ENCODE peak calls at places on chromosome 9, in ten cellular contexts. E is A172, Z is Calu3, T is A549, Q is HAP-1, M is GM12865, D is NCI-H2081, G is WTC11, A is left lung, O is KBM-7. C is an unnamed sample.

GRCh38 chr9:96202971-96203780 is 98.8 kb downstream of the HSD17B3 start:
- DNase-seq in Z (no peak), M (no peak), G (no peak), Q (no peak), O (no peak), D (no peak), T (no peak), E (no peak), A (no peak), C (no peak)

GRCh38 chr9:20683351-20684034 is 566 bp upstream of the FOCAD start:
- DNase-seq in E (peak), G (no peak), D (peak), M (peak), Z (no peak), A (peak), Q (peak), T (peak), O (peak), C (peak)

GRCh38 chr9:93093449-93094293 is 2.3 kb upstream of the CARD19 start:
- DNase-seq in T (no peak), G (peak), Q (no peak), Z (no peak), E (no peak), O (peak), A (peak), M (peak), D (no peak), C (no peak)

GRCh38 chr9:99911600-99911999 is 5.1 kb downstream of the STX17 start:
- DNase-seq in T (no peak), A (no peak), D (no peak), O (no peak), Q (no peak), G (no peak), M (no peak), E (no peak), Z (no peak), C (no peak)

GRCh38 chr9:123562844-123563346 is 206.9 kb downstream of the CRB2 start:
- DNase-seq in G (no peak), Z (no peak), E (peak), M (peak), T (no peak), O (no peak), Q (no peak), A (peak), D (no peak), C (peak)

GRCh38 chr9:134291961-134292871 is 34.0 kb upstream of the RXRA start:
- DNase-seq in Q (no peak), T (no peak), A (no peak), Z (no peak), E (no peak), D (no peak), O (no peak), G (no peak), M (no peak), C (no peak)

GRCh38 chr9:84296146-84296843 is 44.3 kb downstream of the SLC28A3 start:
- DNase-seq in T (peak), D (no peak), O (no peak), G (no peak), Q (no peak), E (peak), M (peak), A (peak), Z (no peak), C (peak)

GRCh38 chr9:95316794-95317118 is 753 bp downstream of the FANCC start:
- DNase-seq in Z (peak), O (peak), T (peak), Q (peak), E (peak), A (peak), D (peak), G (peak), M (peak), C (peak)

GRCh38 chr9:91431485-91431884 is 7.9 kb upstream of the NFIL3 start:
- DNase-seq in D (no peak), A (no peak), E (no peak), T (no peak), Q (no peak), M (no peak), G (no peak), Z (no peak), O (no peak), C (no peak)

GRCh38 chr9:16515879-16516289 is 354.6 kb downstream of the BNC2 start:
- DNase-seq in Q (peak), G (peak), T (peak), M (no peak), E (peak), A (no peak), Z (no peak), O (no peak), D (no peak), C (peak)